ENCODE peak calls at places on chromosomes 4 and X, in five cellular contexts. W, J, U, Y and T are unnamed samples.
A peak's percentile ranks its signal among the peaks of the same experiment; 100 is the strongest.

GRCh38 chr4:14269824-14270223 is 642.3 kb upstream of the BOD1L1 start:
- DNase-seq in W (no peak), J (no peak), U (no peak), Y (peak; percentile 9), T (no peak)

GRCh38 chrX:65821721-65822496 is 154.5 kb downstream of the MSN start:
- DNase-seq in W (no peak), J (no peak), U (no peak), Y (peak; percentile 53), T (no peak)

GRCh38 chr4:93285346-93285745 is 543.2 kb upstream of the ATOH1 start:
- DNase-seq in W (no peak), J (no peak), U (no peak), Y (no peak), T (no peak)

GRCh38 chrX:55098691-55099090 is 9.9 kb downstream of the PAGE2 start:
- DNase-seq in W (no peak), J (no peak), U (no peak), Y (no peak), T (no peak)

GRCh38 chr4:113834302-113834701 is 72.8 kb upstream of the CAMK2D start:
- DNase-seq in W (no peak), J (no peak), U (no peak), Y (no peak), T (no peak)

GRCh38 chr4:53240573-53240972 is 125.3 kb downstream of the SCFD2 start:
- DNase-seq in W (no peak), J (no peak), U (no peak), Y (no peak), T (no peak)

GRCh38 chr4:24392613-24393012 is 191.7 kb downstream of the DHX15 start:
- DNase-seq in W (no peak), J (no peak), U (no peak), Y (no peak), T (no peak)

GRCh38 chr4:16967722-16968121 is 69.3 kb upstream of the LDB2 start:
- DNase-seq in W (peak; percentile 87), J (no peak), U (peak; percentile 28), Y (peak; percentile 23), T (no peak)

GRCh38 chr4:138177278-138177968 is 64.7 kb downstream of the SLC7A11 start:
- DNase-seq in W (no peak), J (no peak), U (no peak), Y (no peak), T (no peak)

GRCh38 chrX:19846995-19847790 is 40.2 kb downstream of the SH3KBP1 start:
- DNase-seq in W (no peak), J (peak; percentile 3), U (no peak), Y (no peak), T (no peak)

GRCh38 chrX:24619647-24620046 is 27.5 kb downstream of the PCYT1B start:
- DNase-seq in W (no peak), J (no peak), U (no peak), Y (no peak), T (no peak)

GRCh38 chr4:41465135-41465761 is 72.7 kb upstream of the LIMCH1 start:
- DNase-seq in W (no peak), J (no peak), U (no peak), Y (no peak), T (no peak)

GRCh38 chr4:38511702-38512101 is 152.3 kb upstream of the KLF3 start:
- DNase-seq in W (no peak), J (no peak), U (no peak), Y (no peak), T (no peak)

GRCh38 chrX:11272290-11272689 is 20.9 kb upstream of the AMELX start:
- DNase-seq in W (no peak), J (no peak), U (no peak), Y (no peak), T (no peak)

GRCh38 chrX:44953734-44954502 is 80.9 kb downstream of the KDM6A start:
- DNase-seq in W (no peak), J (no peak), U (no peak), Y (no peak), T (no peak)

GRCh38 chr4:41360214-41360910 is 103.6 kb downstream of the UCHL1 start:
- DNase-seq in W (peak; percentile 81), J (no peak), U (peak; percentile 76), Y (peak; percentile 64), T (peak; percentile 70)

GRCh38 chr4:185713272-185713671 is 98.7 kb downstream of the SORBS2 start:
- DNase-seq in W (no peak), J (no peak), U (no peak), Y (no peak), T (no peak)

GRCh38 chrX:118948270-118948669 is 26.1 kb upstream of the LONRF3 start:
- DNase-seq in W (no peak), J (no peak), U (no peak), Y (no peak), T (no peak)

GRCh38 chrX:46461653-46462191 is 83.5 kb downstream of the ZNF674 start:
- DNase-seq in W (no peak), J (no peak), U (no peak), Y (no peak), T (no peak)

GRCh38 chr4:23483320-23483958 is 406.4 kb downstream of the PPARGC1A start:
- DNase-seq in W (no peak), J (no peak), U (no peak), Y (no peak), T (no peak)

GRCh38 chr4:25107827-25108516 is 52.3 kb downstream of the SEPSECS start:
- DNase-seq in W (no peak), J (no peak), U (peak; percentile 66), Y (peak; percentile 21), T (no peak)

GRCh38 chrX:94097852-94098251 is 423.8 kb downstream of the FAM133A start:
- DNase-seq in W (no peak), J (no peak), U (no peak), Y (no peak), T (peak; percentile 20)

GRCh38 chrX:85365370-85365995 is 14.0 kb downstream of the POF1B start:
- DNase-seq in W (no peak), J (no peak), U (no peak), Y (no peak), T (no peak)

GRCh38 chrX:15570145-15570544 is 30.6 kb downstream of the ACE2 start:
- DNase-seq in W (no peak), J (no peak), U (no peak), Y (no peak), T (no peak)

GRCh38 chrX:8846271-8846670 is 45.1 kb upstream of the FAM9A start:
- DNase-seq in W (no peak), J (no peak), U (no peak), Y (no peak), T (no peak)

DNA sequence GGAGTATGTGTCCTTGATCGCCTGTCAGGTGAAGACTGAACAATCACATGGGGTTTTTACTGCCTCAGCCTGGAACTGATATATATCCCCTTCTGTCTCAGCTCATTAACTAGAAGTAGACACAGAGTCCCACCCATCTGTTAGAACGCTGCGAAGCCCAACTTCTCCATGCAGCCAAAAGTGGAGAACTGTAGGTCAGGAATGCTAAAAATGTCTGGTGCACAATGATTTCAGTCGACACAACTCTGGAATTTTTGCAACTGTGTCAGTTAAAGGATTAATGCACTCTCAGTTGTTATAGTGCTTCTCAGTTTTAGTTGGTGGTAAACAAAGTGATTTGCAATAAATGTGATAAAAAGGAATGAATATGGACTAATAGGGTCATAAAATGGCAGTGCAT is 287.2 kb downstream of the INPP4B start:
- DNase-seq in W (no peak), J (no peak), U (no peak), Y (no peak), T (no peak)
- H3K4me3 ChIP-seq in W (no peak overlapping the region), J (no peak overlapping the region), U (no peak overlapping the region), Y (no peak overlapping the region), T (no peak overlapping the region)

DNA sequence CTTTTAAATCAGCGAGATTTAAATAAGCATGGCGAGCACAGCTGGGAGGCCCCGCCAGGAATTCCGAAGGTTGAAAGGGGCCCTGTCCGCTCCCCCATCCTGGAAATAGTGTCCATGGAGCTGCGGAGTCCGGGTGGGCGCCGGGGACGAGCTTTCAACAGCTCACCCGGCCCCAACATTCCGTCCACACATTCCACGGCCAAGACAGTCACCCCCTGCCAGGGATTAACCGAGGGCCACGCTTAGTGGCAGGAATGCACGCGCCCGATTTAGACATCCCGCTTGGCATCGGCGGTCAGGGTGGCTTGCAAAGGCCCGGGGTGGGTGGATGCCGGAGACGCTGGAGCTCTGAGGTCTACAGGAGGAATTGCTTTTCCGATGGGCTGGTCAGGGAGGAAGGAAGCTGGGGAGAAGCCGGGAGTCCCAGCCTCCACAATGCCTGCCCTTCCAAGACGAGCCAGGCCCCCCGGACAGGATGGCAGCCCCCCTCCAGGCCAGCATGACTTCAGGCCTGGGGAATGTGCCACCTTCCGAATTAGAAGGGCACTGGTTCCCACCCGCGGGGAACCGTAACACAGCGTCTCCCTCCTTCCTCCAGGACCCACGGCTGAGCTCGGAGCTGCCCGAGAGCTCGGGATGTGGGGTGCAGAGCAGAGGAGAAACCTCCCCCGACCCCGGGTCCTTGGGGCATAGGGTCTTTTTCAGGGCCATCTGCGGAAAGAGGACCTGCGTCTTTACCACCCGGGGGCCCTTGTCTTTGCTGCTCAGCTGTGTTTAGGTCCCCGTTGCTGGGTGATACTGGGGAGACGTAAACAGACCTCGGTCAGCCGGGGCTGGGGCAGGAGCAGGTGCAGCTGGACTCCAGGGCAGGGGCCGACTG is 26.9 kb upstream of the PPP2R3B start:
- DNase-seq in W (no peak), J (no peak), U (no peak), Y (no peak), T (no peak)
- H3K4me3 ChIP-seq in W (peak overlapping the region; percentile 17), J (no peak overlapping the region), U (peak overlapping the region; percentile 28), Y (no peak overlapping the region), T (no peak overlapping the region)

DNA sequence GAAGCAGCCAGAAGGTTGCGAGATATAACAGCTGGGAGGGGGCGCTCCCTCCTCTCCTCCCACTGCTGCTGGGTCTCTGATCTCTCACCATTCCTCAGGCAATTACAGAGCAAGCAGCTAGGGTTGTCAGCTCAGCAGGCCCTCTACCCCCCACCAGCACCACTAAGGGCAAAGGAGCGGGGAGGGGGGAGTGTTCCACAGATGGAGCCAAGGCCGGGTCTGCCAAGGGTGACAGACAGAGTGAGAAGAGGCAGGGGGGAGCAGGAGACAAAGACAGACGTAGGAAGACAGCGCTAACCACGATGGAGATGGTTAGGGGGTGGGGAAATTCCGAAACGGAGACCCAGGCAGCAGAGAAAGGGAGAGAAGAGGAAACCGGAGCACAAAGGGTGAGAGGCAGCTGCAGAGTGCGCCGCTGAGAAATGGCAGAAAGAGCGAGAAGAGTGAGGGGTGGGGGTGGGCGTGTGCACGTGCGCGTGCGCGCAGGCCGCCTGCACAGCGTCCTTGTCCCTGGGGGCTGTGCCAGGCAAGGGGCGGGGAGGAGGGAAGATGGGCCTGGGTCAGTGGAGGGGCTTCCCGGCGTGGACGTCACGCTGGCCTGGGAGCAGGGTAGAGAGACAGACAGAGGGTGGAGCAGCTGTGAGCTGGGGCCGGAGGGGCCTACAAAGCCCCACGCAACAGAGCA is 6.9 kb downstream of the L1CAM start:
- DNase-seq in W (no peak), J (no peak), U (no peak), Y (no peak), T (no peak)
- H3K4me3 ChIP-seq in W (no peak overlapping the region), J (no peak overlapping the region), U (no peak overlapping the region), Y (no peak overlapping the region), T (no peak overlapping the region)

DNA sequence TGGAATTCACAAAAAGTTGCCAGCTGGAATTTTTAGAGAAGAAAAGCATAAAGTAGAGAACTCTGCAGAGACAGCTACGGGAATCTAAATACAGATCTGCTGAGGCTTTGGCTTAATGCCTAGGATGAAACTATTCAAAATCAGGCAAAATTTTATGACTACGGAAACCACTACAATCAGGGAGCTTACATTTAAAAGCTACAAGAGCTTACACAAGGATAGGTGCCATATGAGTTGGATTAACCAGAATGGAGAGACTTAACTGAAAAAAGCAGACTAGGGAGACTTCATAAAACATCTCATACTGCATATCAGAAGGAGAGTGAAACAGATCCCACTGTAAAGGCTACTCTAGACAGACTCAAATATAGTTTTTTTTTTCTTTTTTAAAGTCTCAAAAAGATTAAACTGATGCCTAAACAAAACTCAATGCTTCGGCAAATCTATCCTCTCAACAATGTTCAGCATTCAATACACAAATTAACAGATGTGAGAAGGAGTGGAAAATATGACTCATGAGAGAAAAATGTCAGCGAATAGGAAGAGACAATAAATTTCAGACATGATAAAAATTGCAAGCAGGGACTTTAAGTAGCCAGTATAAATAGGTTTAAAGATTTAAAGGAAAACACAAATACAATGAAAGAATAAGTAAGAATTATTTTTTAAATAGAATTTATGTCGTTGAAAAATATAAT is 586.0 kb downstream of the FSTL5 start:
- DNase-seq in W (no peak), J (no peak), U (no peak), Y (no peak), T (no peak)
- H3K4me3 ChIP-seq in W (no peak overlapping the region), J (no peak overlapping the region), U (no peak overlapping the region), Y (no peak overlapping the region), T (no peak overlapping the region)